ENCODE peak calls at places on chromosomes 5 and 9, in six cellular contexts. One of them, this sample, is unnamed.

GRCh38 chr5:170751631-170752030 is 31.9 kb upstream of the GABRP start:
- DNase-seq in astrocyte of the spinal cord: no peak
- DNase-seq in PC-3: no peak
- DNase-seq in IMR-90: no peak
- DNase-seq in HL-60: no peak
- DNase-seq in K562: no peak
- DNase-seq in this sample: peak; percentile 33

GRCh38 chr9:121372563-121373400 is 2.7 kb upstream of the STOM start:
- DNase-seq in astrocyte of the spinal cord: peak; percentile 43
- DNase-seq in PC-3: peak; percentile 76
- DNase-seq in K562: peak; percentile 74
- DNase-seq in HL-60: no peak
- DNase-seq in IMR-90: peak; percentile 86
- DNase-seq in this sample: peak; percentile 68

GRCh38 chr9:37575921-37576721 is at the start of gene FBXO10:
- DNase-seq in K562: no peak
- DNase-seq in IMR-90: peak; percentile 77
- DNase-seq in PC-3: peak; percentile 36
- DNase-seq in HL-60: peak; percentile 35
- DNase-seq in astrocyte of the spinal cord: peak; percentile 70
- DNase-seq in this sample: peak; percentile 77

GRCh38 chr9:113738506-113738897 is 137.6 kb upstream of the ZNF618 start:
- DNase-seq in IMR-90: no peak
- DNase-seq in PC-3: no peak
- DNase-seq in HL-60: no peak
- DNase-seq in astrocyte of the spinal cord: no peak
- DNase-seq in K562: no peak
- DNase-seq in this sample: no peak

GRCh38 chr5:54610197-54610898 is 92.8 kb downstream of the SNX18 start:
- DNase-seq in K562: no peak
- DNase-seq in astrocyte of the spinal cord: no peak
- DNase-seq in PC-3: no peak
- DNase-seq in IMR-90: no peak
- DNase-seq in HL-60: no peak
- DNase-seq in this sample: peak; percentile 29

GRCh38 chr5:148483750-148484149 is 100.0 kb downstream of the FBXO38 start:
- DNase-seq in PC-3: no peak
- DNase-seq in IMR-90: no peak
- DNase-seq in HL-60: no peak
- DNase-seq in astrocyte of the spinal cord: no peak
- DNase-seq in K562: no peak
- DNase-seq in this sample: no peak

GRCh38 chr9:136616948-136617695 is 45.6 kb upstream of the EGFL7 start:
- DNase-seq in K562: no peak
- DNase-seq in astrocyte of the spinal cord: no peak
- DNase-seq in PC-3: no peak
- DNase-seq in IMR-90: no peak
- DNase-seq in HL-60: no peak
- DNase-seq in this sample: no peak

GRCh38 chr9:134936762-134937555 is 19.2 kb upstream of the FCN1 start:
- DNase-seq in astrocyte of the spinal cord: no peak
- DNase-seq in IMR-90: no peak
- DNase-seq in K562: no peak
- DNase-seq in HL-60: peak; percentile 56
- DNase-seq in PC-3: no peak
- DNase-seq in this sample: no peak

GRCh38 chr5:8461543-8461942 is 592.6 kb downstream of the MTRR start:
- DNase-seq in K562: peak; percentile 18
- DNase-seq in astrocyte of the spinal cord: no peak
- DNase-seq in IMR-90: no peak
- DNase-seq in PC-3: peak; percentile 29
- DNase-seq in HL-60: no peak
- DNase-seq in this sample: no peak

GRCh38 chr9:131254107-131254491 is 22.2 kb downstream of the FAM78A start:
- DNase-seq in astrocyte of the spinal cord: no peak
- DNase-seq in IMR-90: no peak
- DNase-seq in HL-60: peak; percentile 96
- DNase-seq in PC-3: no peak
- DNase-seq in K562: no peak
- DNase-seq in this sample: peak; percentile 46

GRCh38 chr9:11871832-11872231 is 821.4 kb upstream of the TYRP1 start:
- DNase-seq in astrocyte of the spinal cord: no peak
- DNase-seq in IMR-90: no peak
- DNase-seq in K562: no peak
- DNase-seq in HL-60: no peak
- DNase-seq in PC-3: no peak
- DNase-seq in this sample: no peak

GRCh38 chr5:65925094-65925600 is 1.2 kb upstream of the ERBIN start:
- DNase-seq in IMR-90: peak; percentile 82
- DNase-seq in PC-3: peak; percentile 28
- DNase-seq in K562: peak; percentile 82
- DNase-seq in HL-60: peak; percentile 87
- DNase-seq in astrocyte of the spinal cord: peak; percentile 81
- DNase-seq in this sample: peak; percentile 86

GRCh38 chr9:18980124-18980660 is 52.8 kb downstream of the SAXO1 start:
- DNase-seq in PC-3: no peak
- DNase-seq in IMR-90: no peak
- DNase-seq in K562: no peak
- DNase-seq in HL-60: no peak
- DNase-seq in astrocyte of the spinal cord: no peak
- DNase-seq in this sample: no peak

GRCh38 chr9:128456613-128457061 is 831 bp downstream of the ODF2 start:
- DNase-seq in K562: peak; percentile 87
- DNase-seq in HL-60: peak; percentile 74
- DNase-seq in astrocyte of the spinal cord: peak; percentile 74
- DNase-seq in PC-3: peak; percentile 59
- DNase-seq in IMR-90: peak; percentile 58
- DNase-seq in this sample: peak; percentile 79

GRCh38 chr9:114465417-114465816 is 39.9 kb downstream of the WHRN start:
- DNase-seq in astrocyte of the spinal cord: no peak
- DNase-seq in IMR-90: no peak
- DNase-seq in HL-60: no peak
- DNase-seq in PC-3: no peak
- DNase-seq in K562: no peak
- DNase-seq in this sample: no peak

GRCh38 chr9:129166962-129167557 is 11.0 kb downstream of the IER5L start:
- DNase-seq in IMR-90: peak; percentile 80
- DNase-seq in K562: peak; percentile 82
- DNase-seq in PC-3: peak; percentile 86
- DNase-seq in HL-60: peak; percentile 78
- DNase-seq in astrocyte of the spinal cord: peak; percentile 76
- DNase-seq in this sample: peak; percentile 75

GRCh38 chr9:134841180-134841904 is 39.3 kb upstream of the FCN2 start:
- DNase-seq in IMR-90: no peak
- DNase-seq in K562: no peak
- DNase-seq in HL-60: no peak
- DNase-seq in PC-3: no peak
- DNase-seq in astrocyte of the spinal cord: no peak
- DNase-seq in this sample: no peak

GRCh38 chr9:127568618-127568970 is 43.5 kb upstream of the STXBP1 start:
- DNase-seq in IMR-90: no peak
- DNase-seq in HL-60: no peak
- DNase-seq in PC-3: no peak
- DNase-seq in K562: peak; percentile 28
- DNase-seq in astrocyte of the spinal cord: no peak
- DNase-seq in this sample: no peak

GRCh38 chr9:132048191-132048590 is 31.5 kb downstream of the MED27 start:
- DNase-seq in K562: no peak
- DNase-seq in PC-3: no peak
- DNase-seq in HL-60: no peak
- DNase-seq in astrocyte of the spinal cord: no peak
- DNase-seq in IMR-90: no peak
- DNase-seq in this sample: no peak

GRCh38 chr5:36897616-36898015 is 21.0 kb downstream of the NIPBL start:
- DNase-seq in astrocyte of the spinal cord: peak; percentile 53
- DNase-seq in PC-3: no peak
- DNase-seq in K562: no peak
- DNase-seq in IMR-90: peak; percentile 80
- DNase-seq in HL-60: no peak
- DNase-seq in this sample: peak; percentile 52

GRCh38 chr5:23012842-23013241 is 159.7 kb upstream of the CDH12 start:
- DNase-seq in astrocyte of the spinal cord: no peak
- DNase-seq in PC-3: no peak
- DNase-seq in K562: no peak
- DNase-seq in IMR-90: no peak
- DNase-seq in HL-60: no peak
- DNase-seq in this sample: no peak

GRCh38 chr5:23014251-23014650 is 161.1 kb upstream of the CDH12 start:
- DNase-seq in IMR-90: no peak
- DNase-seq in K562: no peak
- DNase-seq in PC-3: no peak
- DNase-seq in astrocyte of the spinal cord: no peak
- DNase-seq in HL-60: no peak
- DNase-seq in this sample: no peak

GRCh38 chr5:23007762-23008161 is 154.6 kb upstream of the CDH12 start:
- DNase-seq in K562: no peak
- DNase-seq in IMR-90: no peak
- DNase-seq in HL-60: no peak
- DNase-seq in astrocyte of the spinal cord: no peak
- DNase-seq in PC-3: no peak
- DNase-seq in this sample: no peak

GRCh38 chr5:23014817-23015216 is 161.7 kb upstream of the CDH12 start:
- DNase-seq in HL-60: no peak
- DNase-seq in IMR-90: no peak
- DNase-seq in PC-3: no peak
- DNase-seq in K562: no peak
- DNase-seq in astrocyte of the spinal cord: no peak
- DNase-seq in this sample: no peak

DNA sequence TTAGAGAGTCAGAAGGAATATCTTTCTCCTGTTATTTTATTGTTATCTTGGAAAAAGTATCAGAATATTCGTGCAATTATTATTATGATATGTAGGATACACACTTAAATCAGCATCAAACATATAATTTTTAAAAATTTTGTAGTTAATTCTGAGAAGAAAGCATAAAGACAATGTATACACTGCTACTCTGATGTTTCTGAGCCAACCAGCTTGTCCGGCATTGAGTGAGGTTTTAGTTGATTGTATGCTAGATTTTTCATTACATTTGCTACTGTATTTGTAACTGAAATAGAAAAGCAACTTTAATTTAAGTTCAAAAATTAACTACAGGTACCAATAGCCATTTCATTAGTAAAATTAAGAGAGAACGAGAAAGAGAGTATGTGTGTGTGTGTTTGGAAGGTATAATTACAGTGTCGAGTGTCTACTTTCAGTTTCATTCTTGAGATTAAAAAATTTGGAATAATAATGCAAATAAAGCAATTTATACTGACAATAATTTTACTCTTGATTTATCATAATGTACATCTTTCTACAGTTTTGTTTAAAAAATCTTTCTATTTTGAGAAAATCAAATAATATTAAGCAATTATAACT is 160.4 kb upstream of the CDH12 start:
- DNase-seq in HL-60: no peak
- DNase-seq in astrocyte of the spinal cord: no peak
- DNase-seq in PC-3: no peak
- DNase-seq in K562: no peak
- DNase-seq in IMR-90: no peak
- DNase-seq in this sample: no peak
- H3K4me3 ChIP-seq in HL-60: no peak overlapping the region
- H3K4me3 ChIP-seq in astrocyte of the spinal cord: no peak overlapping the region
- H3K4me3 ChIP-seq in PC-3: peak overlapping the region; percentile 64
- H3K4me3 ChIP-seq in K562: no peak overlapping the region
- H3K4me3 ChIP-seq in IMR-90: no peak overlapping the region
- H3K4me3 ChIP-seq in this sample: peak overlapping the region; percentile 45

GRCh38 chr5:79105868-79106267 is 5.7 kb upstream of the BHMT start:
- DNase-seq in HL-60: no peak
- DNase-seq in IMR-90: no peak
- DNase-seq in astrocyte of the spinal cord: no peak
- DNase-seq in PC-3: no peak
- DNase-seq in K562: no peak
- DNase-seq in this sample: no peak
- TF ChIP-seq CTCF in HL-60: no peak
- TF ChIP-seq CTCF in IMR-90: no peak
- TF ChIP-seq CTCF in astrocyte of the spinal cord: no peak
- TF ChIP-seq CTCF in PC-3: no peak
- TF ChIP-seq CTCF in K562: no peak
- TF ChIP-seq CTCF in this sample: no peak

DNA sequence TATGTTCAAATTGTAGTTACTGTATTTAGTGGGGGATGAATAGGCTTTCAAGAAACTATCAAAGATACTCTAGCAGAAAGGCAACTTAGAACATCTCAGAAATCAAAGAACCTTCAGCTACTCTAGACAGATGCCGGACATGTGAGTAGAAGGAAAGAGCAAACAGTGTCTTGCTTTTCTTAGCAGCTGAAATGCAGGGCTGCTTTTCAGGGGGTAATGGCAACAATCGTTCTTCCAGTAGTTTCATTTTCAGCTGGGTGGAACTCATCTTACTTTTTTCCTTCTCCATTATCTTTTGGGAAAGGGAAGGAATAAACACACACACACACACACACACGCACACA is 281.6 kb downstream of the CRB2 start:
- DNase-seq in K562: no peak
- DNase-seq in IMR-90: peak; percentile 53
- DNase-seq in HL-60: no peak
- DNase-seq in PC-3: no peak
- DNase-seq in astrocyte of the spinal cord: peak; percentile 77
- DNase-seq in this sample: peak; percentile 74
- H3K4me3 ChIP-seq in K562: no peak overlapping the region
- H3K4me3 ChIP-seq in IMR-90: peak overlapping the region; percentile 63
- H3K4me3 ChIP-seq in HL-60: no peak overlapping the region
- H3K4me3 ChIP-seq in PC-3: no peak overlapping the region
- H3K4me3 ChIP-seq in astrocyte of the spinal cord: peak overlapping the region; percentile 12
- H3K4me3 ChIP-seq in this sample: peak overlapping the region; percentile 16

GRCh38 chr9:5470122-5470521 is 19.8 kb downstream of the CD274 start:
- DNase-seq in PC-3: peak; percentile 19
- DNase-seq in astrocyte of the spinal cord: no peak
- DNase-seq in HL-60: no peak
- DNase-seq in K562: no peak
- DNase-seq in IMR-90: no peak
- DNase-seq in this sample: no peak
- TF ChIP-seq CTCF in PC-3: no peak
- TF ChIP-seq CTCF in astrocyte of the spinal cord: no peak
- TF ChIP-seq CTCF in HL-60: no peak
- TF ChIP-seq CTCF in K562: peak; percentile 14
- TF ChIP-seq CTCF in IMR-90: no peak
- TF ChIP-seq CTCF in this sample: no peak

DNA sequence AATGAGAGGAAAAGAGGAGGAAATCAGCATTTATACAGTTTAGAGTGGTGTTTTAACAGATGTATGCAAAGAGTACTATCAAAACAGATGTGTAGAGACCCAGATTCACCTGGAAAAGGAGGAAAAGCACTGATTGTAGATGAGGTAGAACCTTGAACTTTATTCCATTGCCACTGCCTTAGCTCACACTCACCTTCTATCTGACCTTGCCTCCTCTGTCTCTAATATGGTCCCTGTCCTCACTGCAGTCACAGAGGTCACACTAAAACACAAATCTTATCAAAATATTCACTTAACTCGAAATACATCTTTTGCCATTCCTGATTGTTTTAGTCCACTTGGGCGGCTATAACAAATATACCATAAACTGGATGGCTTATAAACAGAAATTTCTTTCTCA is 7.0 kb downstream of the GIN1 start:
- DNase-seq in PC-3: no peak
- DNase-seq in IMR-90: no peak
- DNase-seq in HL-60: no peak
- DNase-seq in K562: no peak
- DNase-seq in astrocyte of the spinal cord: no peak
- DNase-seq in this sample: no peak
- H3K4me3 ChIP-seq in PC-3: no peak overlapping the region
- H3K4me3 ChIP-seq in IMR-90: no peak overlapping the region
- H3K4me3 ChIP-seq in HL-60: no peak overlapping the region
- H3K4me3 ChIP-seq in K562: no peak overlapping the region
- H3K4me3 ChIP-seq in astrocyte of the spinal cord: no peak overlapping the region
- H3K4me3 ChIP-seq in this sample: no peak overlapping the region

GRCh38 chr5:38734353-38734752 is 111.5 kb upstream of the OSMR start:
- DNase-seq in IMR-90: no peak
- DNase-seq in K562: no peak
- DNase-seq in HL-60: no peak
- DNase-seq in astrocyte of the spinal cord: no peak
- DNase-seq in PC-3: no peak
- DNase-seq in this sample: no peak
- TF ChIP-seq CTCF in IMR-90: no peak
- TF ChIP-seq CTCF in K562: no peak
- TF ChIP-seq CTCF in HL-60: no peak
- TF ChIP-seq CTCF in astrocyte of the spinal cord: no peak
- TF ChIP-seq CTCF in PC-3: peak; percentile 23
- TF ChIP-seq CTCF in this sample: no peak